ENCODE peak calls at places on chromosome 15, in nine cellular contexts. Q is stimulated activated CD4-positive, alpha-beta T cell treated with anti-CD3 and anti-CD28 coated beads, Interleukin-4, amount 100 ng/mL, for 4 hours; O is GM23338; V is PC-9; W is esophagus muscularis mucosa; H is amniotic stem cell; X is GDM1; T is ELF-1; D is RCC 7860. M is an unnamed sample.

GRCh38 chr15:50260969-50261496 is 4.5 kb downstream of the HDC start:
- DNase-seq in O (no peak), X (no peak), V (no peak), Q (no peak), H (no peak), T (no peak), W (peak; percentile 39), D (no peak), M (no peak)

GRCh38 chr15:28912422-28912821 is 26.6 kb downstream of the APBA2 start:
- DNase-seq in H (no peak), T (no peak), V (no peak), O (no peak), Q (no peak), X (no peak), W (no peak), D (no peak), M (no peak)

GRCh38 chr15:71658827-71659729 is 151.3 kb upstream of the NR2E3 start:
- DNase-seq in X (no peak), T (no peak), D (no peak), W (peak; percentile 90), V (no peak), Q (no peak), O (no peak), H (no peak), M (no peak)

GRCh38 chr15:73851679-73852078 is 21.7 kb upstream of the TBC1D21 start:
- DNase-seq in H (peak; percentile 25), D (peak; percentile 10), W (no peak), Q (peak; percentile 6), V (peak; percentile 46), X (peak; percentile 12), O (peak; percentile 94), T (peak; percentile 46), M (no peak)

GRCh38 chr15:42582569-42583235 is 7.3 kb downstream of the STARD9 start:
- DNase-seq in X (no peak), D (no peak), W (peak; percentile 12), V (no peak), T (no peak), H (no peak), Q (no peak), O (no peak), M (no peak)

GRCh38 chr15:52463638-52464037 is 65.0 kb downstream of the MYO5A start:
- DNase-seq in O (no peak), X (no peak), W (no peak), D (no peak), H (no peak), T (no peak), V (no peak), Q (no peak), M (no peak)

GRCh38 chr15:90394074-90394473 is 6.0 kb downstream of the IQGAP1 start:
- DNase-seq in W (no peak), D (no peak), V (no peak), Q (no peak), T (no peak), X (no peak), O (no peak), H (no peak), M (no peak)

GRCh38 chr15:51104512-51104911 is 9.8 kb upstream of the TNFAIP8L3 start:
- DNase-seq in W (no peak), T (no peak), X (no peak), D (no peak), V (no peak), O (no peak), Q (no peak), H (no peak), M (no peak)

GRCh38 chr15:85388962-85389361 is 8.6 kb downstream of the AKAP13 start:
- DNase-seq in Q (no peak), V (no peak), T (no peak), X (no peak), O (no peak), H (no peak), W (no peak), D (no peak), M (no peak)

GRCh38 chr15:42353061-42353460 is 6.2 kb upstream of the CAPN3 start:
- DNase-seq in D (no peak), W (no peak), O (no peak), T (no peak), H (no peak), X (no peak), V (no peak), Q (no peak), M (no peak)

GRCh38 chr15:83206387-83206970 is 1.1 kb downstream of the HDGFL3 start:
- DNase-seq in Q (no peak), H (no peak), W (no peak), X (no peak), D (no peak), V (no peak), O (peak; percentile 35), T (peak; percentile 42), M (no peak)

GRCh38 chr15:26261413-26261812 is 398.3 kb upstream of the ATP10A start:
- DNase-seq in O (no peak), W (no peak), T (no peak), H (no peak), V (no peak), Q (no peak), D (no peak), X (no peak), M (no peak)

GRCh38 chr15:85324202-85324601 is 56.2 kb upstream of the AKAP13 start:
- DNase-seq in Q (no peak), O (no peak), W (peak; percentile 1), H (no peak), X (no peak), D (no peak), V (no peak), T (no peak), M (no peak)

GRCh38 chr15:42760759-42761158 is 23.8 kb upstream of the CDAN1 start:
- DNase-seq in O (no peak), X (no peak), V (no peak), T (no peak), D (no peak), Q (no peak), H (no peak), W (no peak), M (no peak)

GRCh38 chr15:99704444-99704838 is 28.8 kb downstream of the LYSMD4 start:
- DNase-seq in T (peak; percentile 32), W (no peak), H (peak; percentile 78), O (peak; percentile 94), V (peak; percentile 35), Q (no peak), X (peak; percentile 74), D (peak; percentile 71), M (peak; percentile 73)

GRCh38 chr15:75712668-75713337 is at the start of gene CSPG4:
- DNase-seq in O (peak; percentile 84), Q (no peak), W (no peak), X (no peak), H (peak; percentile 71), D (no peak), V (no peak), T (peak; percentile 60), M (no peak)

GRCh38 chr15:92848852-92849598 is 51.1 kb upstream of the CHD2 start:
- DNase-seq in Q (peak; percentile 62), H (no peak), W (no peak), D (no peak), O (no peak), X (no peak), V (no peak), T (no peak), M (no peak)

GRCh38 chr15:58137686-58138085 is 495 bp upstream of the AQP9 start:
- DNase-seq in V (no peak), H (no peak), X (no peak), T (no peak), W (no peak), D (no peak), O (no peak), Q (no peak), M (no peak)

GRCh38 chr15:43134157-43134637 is 811 bp downstream of the TMEM62 start:
- DNase-seq in Q (no peak), W (no peak), O (peak; percentile 41), V (no peak), D (no peak), T (no peak), H (no peak), X (no peak), M (no peak)

GRCh38 chr15:60695713-60696522 is 217.0 kb upstream of the ICE2 start:
- DNase-seq in W (no peak), H (no peak), D (no peak), X (no peak), O (no peak), T (no peak), V (no peak), Q (peak; percentile 77), M (no peak)

GRCh38 chr15:25181290-25182097 is 226.7 kb downstream of the SNRPN start:
- DNase-seq in X (no peak), D (no peak), H (no peak), Q (peak; percentile 1), O (no peak), W (peak; percentile 60), T (no peak), V (no peak), M (no peak)

M was measured in COR-L47.